ENCODE peak calls at places on chromosomes 1 and 21, in seven cellular contexts. W is H1, A is neuronal stem cell, X is mesendoderm, Z is IMR-90, H is mesenchymal stem cell, I is trophoblast cell. L is an unnamed sample.

GRCh38 chr1:228396770-228397453 is 9.7 kb downstream of the TRIM11 start:
- DNase-seq in Z (no peak), I (no peak), A (no peak), X (no peak), H (no peak), W (no peak), L (peak; percentile 17)

GRCh38 chr1:157042852-157043251 is 2.7 kb downstream of the ARHGEF11 start:
- DNase-seq in W (no peak), X (no peak), Z (no peak), A (no peak), I (no peak), H (no peak), L (no peak)

GRCh38 chr1:34163792-34164509 is 1.1 kb downstream of the CSMD2 start:
- DNase-seq in A (peak; percentile 33), W (peak; percentile 68), Z (no peak), I (no peak), X (peak; percentile 65), H (no peak), L (peak; percentile 51)

GRCh38 chr1:60716472-60716871 is 365.9 kb upstream of the NFIA start:
- DNase-seq in Z (no peak), X (no peak), A (no peak), W (no peak), H (no peak), I (no peak), L (no peak)

GRCh38 chr1:215022723-215023122 is 59.8 kb upstream of the KCNK2 start:
- DNase-seq in Z (peak; percentile 85), I (no peak), A (no peak), W (no peak), X (no peak), H (peak; percentile 92), L (no peak)

GRCh38 chr1:180155202-180155682 is 573 bp downstream of the QSOX1 start:
- DNase-seq in I (peak; percentile 33), W (peak; percentile 59), X (peak; percentile 44), Z (no peak), A (no peak), H (peak; percentile 24), L (no peak)

GRCh38 chr1:21926814-21927530 is 10.1 kb downstream of the HSPG2 start:
- DNase-seq in Z (peak; percentile 82), I (no peak), W (no peak), A (no peak), H (no peak), X (no peak), L (no peak)

GRCh38 chr1:224623310-224623714 is 7.2 kb downstream of the CNIH3 start:
- DNase-seq in Z (peak; percentile 85), W (no peak), A (no peak), X (no peak), I (no peak), H (peak; percentile 85), L (no peak)

GRCh38 chr1:20248954-20249612 is 41.6 kb upstream of the VWA5B1 start:
- DNase-seq in W (no peak), I (no peak), X (no peak), H (no peak), A (no peak), Z (no peak), L (no peak)

GRCh38 chr1:1062364-1063163 is 11.5 kb downstream of the RNF223 start:
- DNase-seq in W (no peak), Z (peak; percentile 18), I (no peak), A (no peak), H (peak; percentile 44), X (no peak), L (no peak)

GRCh38 chr21:40143822-40144525 is 276.7 kb downstream of the PCP4 start:
- DNase-seq in Z (peak; percentile 18), H (peak; percentile 2), I (peak; percentile 88), W (peak; percentile 84), A (peak; percentile 68), X (peak; percentile 52), L (peak; percentile 49)

GRCh38 chr1:201481761-201482493 is 12.9 kb upstream of the PHLDA3 start:
- DNase-seq in X (peak; percentile 93), H (peak; percentile 84), A (peak; percentile 76), I (peak; percentile 90), Z (peak; percentile 73), W (peak; percentile 96), L (peak; percentile 97)

GRCh38 chr1:33502726-33503125 is 30.3 kb downstream of the ZSCAN20 start:
- DNase-seq in H (peak; percentile 36), W (no peak), I (peak; percentile 2), Z (peak; percentile 49), A (no peak), X (no peak), L (no peak)

GRCh38 chr21:39444406-39445145 is 1.0 kb downstream of the LCA5L start:
- DNase-seq in H (peak; percentile 84), W (no peak), X (peak; percentile 58), A (no peak), I (peak; percentile 32), Z (peak; percentile 58), L (no peak)

GRCh38 chr21:39085843-39086415 is 97.3 kb downstream of the PSMG1 start:
- DNase-seq in Z (no peak), W (no peak), X (no peak), A (no peak), I (no peak), H (no peak), L (no peak)

GRCh38 chr1:246597971-246598370 is 31.7 kb downstream of the CNST start:
- DNase-seq in A (no peak), H (no peak), X (no peak), W (no peak), Z (no peak), I (no peak), L (no peak)

GRCh38 chr1:39089811-39090519 is 63.8 kb downstream of the NDUFS5 start:
- DNase-seq in X (no peak), Z (no peak), A (no peak), W (no peak), I (no peak), H (peak; percentile 32), L (no peak)

GRCh38 chr1:17637055-17637454 is 97.6 kb downstream of the ARHGEF10L start:
- DNase-seq in W (no peak), H (no peak), X (no peak), Z (no peak), I (no peak), A (no peak), L (no peak)

GRCh38 chr1:181097242-181097641 is 8.7 kb downstream of the IER5 start:
- DNase-seq in I (no peak), A (no peak), W (no peak), H (peak; percentile 58), Z (peak; percentile 61), X (no peak), L (no peak)

GRCh38 chr1:217524787-217525520 is 105.9 kb downstream of the GPATCH2 start:
- DNase-seq in A (no peak), Z (peak; percentile 74), W (no peak), X (no peak), H (no peak), I (no peak), L (no peak)

GRCh38 chr1:190168116-190168515 is 309.5 kb downstream of the BRINP3 start:
- DNase-seq in W (no peak), I (peak; percentile 39), X (no peak), A (no peak), Z (peak; percentile 96), H (no peak), L (no peak)

GRCh38 chr1:167266965-167267364 is 46.3 kb downstream of the POU2F1 start:
- DNase-seq in X (no peak), I (no peak), Z (no peak), A (no peak), W (no peak), H (no peak), L (no peak)

GRCh38 chr1:234753979-234754378 is 144.0 kb upstream of the IRF2BP2 start:
- DNase-seq in A (no peak), I (no peak), W (no peak), H (no peak), Z (no peak), X (no peak), L (no peak)

GRCh38 chr1:167764458-167765330 is 42.9 kb downstream of the MPZL1 start:
- DNase-seq in Z (peak; percentile 56), A (no peak), W (no peak), X (no peak), I (no peak), H (no peak), L (no peak)

GRCh38 chr1:110341146-110341871 is 2.1 kb downstream of the RBM15 start:
- DNase-seq in W (no peak), Z (no peak), X (no peak), H (no peak), A (no peak), I (peak; percentile 40), L (no peak)
- H3K4ac ChIP-seq in W (no peak overlapping the region), Z (no peak overlapping the region), X (no peak overlapping the region), H (no peak overlapping the region), A (no peak overlapping the region), I (peak overlapping the region; percentile 94), L (no peak overlapping the region)

GRCh38 chr1:244242446-244242845 is 191.4 kb downstream of the ZBTB18 start:
- DNase-seq in H (no peak), I (no peak), X (no peak), W (no peak), Z (no peak), A (no peak), L (no peak)

GRCh38 chr1:244246334-244246733 is 195.3 kb downstream of the ZBTB18 start:
- DNase-seq in Z (no peak), I (no peak), A (no peak), X (no peak), H (no peak), W (no peak), L (no peak)

DNA sequence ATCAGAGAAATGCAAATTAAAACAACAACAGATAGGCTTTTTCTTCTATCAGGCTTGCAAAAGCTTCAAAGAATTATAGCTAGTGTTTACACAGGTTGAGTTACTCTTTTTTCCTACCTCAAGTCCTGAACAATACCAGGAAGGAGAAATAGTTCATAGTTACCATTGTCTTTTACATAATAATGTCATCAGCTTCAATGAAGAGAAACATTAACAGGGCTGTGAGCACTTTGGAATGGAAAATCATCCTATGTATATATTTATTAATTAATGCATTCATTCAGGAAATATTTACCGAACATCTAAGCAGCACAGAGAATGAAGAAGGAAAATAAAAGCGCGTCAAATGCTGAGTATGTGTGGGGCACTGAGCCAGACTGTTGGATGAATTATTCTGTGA is 197.3 kb downstream of the ZBTB18 start:
- DNase-seq in W (no peak), A (no peak), I (no peak), H (no peak), X (no peak), Z (no peak), L (no peak)
- H3K4ac ChIP-seq in W (no peak overlapping the region), A (no peak overlapping the region), I (no peak overlapping the region), H (no peak overlapping the region), X (no peak overlapping the region), Z (no peak overlapping the region), L (no peak overlapping the region)

DNA sequence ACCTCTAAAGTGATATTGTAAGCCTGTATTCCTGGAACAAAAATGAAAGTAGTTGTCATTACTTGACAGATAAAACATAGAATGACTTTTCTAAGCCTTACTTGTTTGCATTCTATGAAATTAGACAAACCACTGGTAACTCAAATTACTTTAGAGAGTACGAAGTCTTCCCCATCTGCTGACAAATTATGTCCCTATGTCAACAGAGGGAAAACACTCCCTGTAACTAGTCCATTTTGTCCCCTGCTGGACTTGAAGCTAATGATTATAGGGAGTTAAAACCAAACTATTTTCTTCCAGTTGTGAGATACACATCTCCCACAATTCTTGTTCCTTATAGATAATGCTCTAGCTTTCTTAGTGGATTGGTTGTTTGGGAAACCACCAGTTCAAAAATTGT is 39.6 kb downstream of the GREM2 start:
- DNase-seq in W (no peak), X (no peak), Z (no peak), A (no peak), I (no peak), H (no peak), L (no peak)
- H3K4ac ChIP-seq in W (no peak overlapping the region), X (no peak overlapping the region), Z (no peak overlapping the region), A (no peak overlapping the region), I (no peak overlapping the region), H (no peak overlapping the region), L (no peak overlapping the region)

GRCh38 chr1:220473440-220473839 is 54.5 kb upstream of the MARK1 start:
- DNase-seq in Z (no peak), I (no peak), A (no peak), H (no peak), X (no peak), W (no peak), L (no peak)
- H3K4ac ChIP-seq in Z (no peak overlapping the region), I (no peak overlapping the region), A (no peak overlapping the region), H (no peak overlapping the region), X (no peak overlapping the region), W (no peak overlapping the region), L (no peak overlapping the region)